ENCODE peak calls at places on chromosomes 5 and 9, in nine cellular contexts. L, V, E, B, W, C, Y, F and D are unnamed samples.

GRCh38 chr5:143085319-143085917 is 315.2 kb downstream of the ARHGAP26 start:
- DNase-seq in L (no peak), V (no peak), E (no peak), B (no peak), W (no peak), C (no peak), Y (no peak), F (no peak), D (no peak)

GRCh38 chr5:10307206-10308148 is at the start of gene CMBL:
- DNase-seq in L (peak), V (no peak), E (no peak), B (no peak), W (peak), C (peak), Y (peak), F (peak), D (peak)

GRCh38 chr9:136438909-136439549 is 616 bp downstream of the INPP5E start:
- DNase-seq in L (peak), V (no peak), E (peak), B (peak), W (peak), C (no peak), Y (peak), F (peak), D (peak)

GRCh38 chr9:131661954-131662621 is 77.8 kb downstream of the RAPGEF1 start:
- DNase-seq in L (peak), V (no peak), E (peak), B (peak), W (no peak), C (no peak), Y (no peak), F (peak), D (no peak)

GRCh38 chr9:133774799-133775198 is 36.6 kb upstream of the SARDH start:
- DNase-seq in L (no peak), V (no peak), E (no peak), B (no peak), W (no peak), C (no peak), Y (no peak), F (no peak), D (no peak)

GRCh38 chr5:143183989-143184388 is 219.5 kb downstream of the NR3C1 start:
- DNase-seq in L (no peak), V (no peak), E (no peak), B (no peak), W (no peak), C (no peak), Y (no peak), F (no peak), D (no peak)

GRCh38 chr5:92641031-92641962 is 939.7 kb downstream of the NR2F1-AS1 start:
- DNase-seq in L (no peak), V (peak), E (no peak), B (no peak), W (no peak), C (no peak), Y (peak), F (no peak), D (peak)

GRCh38 chr9:91066856-91067255 is 265.2 kb downstream of the SYK start:
- DNase-seq in L (no peak), V (no peak), E (no peak), B (no peak), W (no peak), C (no peak), Y (no peak), F (no peak), D (no peak)

GRCh38 chr5:31412324-31412723 is 119.6 kb downstream of the DROSHA start:
- DNase-seq in L (no peak), V (no peak), E (no peak), B (no peak), W (no peak), C (no peak), Y (peak), F (no peak), D (no peak)

GRCh38 chr5:460413-460700 is 17.4 kb downstream of the EXOC3 start:
- DNase-seq in L (no peak), V (no peak), E (no peak), B (no peak), W (no peak), C (no peak), Y (no peak), F (no peak), D (no peak)

GRCh38 chr9:27194401-27195091 is 85.5 kb downstream of the TEK start:
- DNase-seq in L (no peak), V (peak), E (no peak), B (no peak), W (no peak), C (peak), Y (peak), F (no peak), D (no peak)

GRCh38 chr9:38061326-38061947 is 7.6 kb downstream of the SHB start:
- DNase-seq in L (no peak), V (no peak), E (no peak), B (no peak), W (no peak), C (no peak), Y (no peak), F (no peak), D (no peak)

GRCh38 chr5:139147743-139148079 is 50.5 kb downstream of the SIL1 start:
- DNase-seq in L (no peak), V (no peak), E (no peak), B (no peak), W (no peak), C (no peak), Y (peak), F (no peak), D (peak)

GRCh38 chr9:752681-753200 is 88.8 kb upstream of the DMRT1 start:
- DNase-seq in L (no peak), V (no peak), E (no peak), B (no peak), W (no peak), C (peak), Y (no peak), F (no peak), D (no peak)

GRCh38 chr9:136644593-136645342 is 17.9 kb upstream of the EGFL7 start:
- DNase-seq in L (peak), V (no peak), E (peak), B (peak), W (peak), C (peak), Y (no peak), F (peak), D (peak)